ENCODE peak calls at places on chromosomes 6 and 20, in four cellular contexts. O, E, A and S are unnamed samples.

GRCh38 chr6:90388395-90388794 is 91.8 kb upstream of the BACH2 start:
- DNase-seq in E (no peak), O (no peak), A (no peak), S (no peak)

GRCh38 chr6:5665173-5665572 is 341.6 kb downstream of the NRN1 start:
- DNase-seq in A (no peak), O (no peak), E (no peak), S (no peak)

GRCh38 chr6:139129284-139129683 is 5.6 kb upstream of the HECA start:
- DNase-seq in A (no peak), E (no peak), O (no peak), S (peak)

GRCh38 chr6:41836022-41836659 is 48.6 kb downstream of the TOMM6 start:
- DNase-seq in E (no peak), A (no peak), O (no peak), S (peak)

GRCh38 chr6:112877134-112878100 is 530.3 kb downstream of the RFPL4B start:
- DNase-seq in E (no peak), A (no peak), O (no peak), S (peak)

GRCh38 chr6:155881845-155882526 is 426.3 kb upstream of the NOX3 start:
- DNase-seq in O (no peak), E (no peak), A (no peak), S (no peak)

GRCh38 chr6:100504786-100505737 is 40.3 kb upstream of the SIM1 start:
- DNase-seq in A (no peak), E (no peak), O (no peak), S (peak)

GRCh38 chr20:44723391-44723790 is 8.2 kb downstream of the CCN5 start:
- DNase-seq in O (no peak), E (no peak), A (no peak), S (no peak)

GRCh38 chr6:90458353-90459224 is 128.3 kb downstream of the MAP3K7 start:
- DNase-seq in O (no peak), E (no peak), A (no peak), S (no peak)

DNA sequence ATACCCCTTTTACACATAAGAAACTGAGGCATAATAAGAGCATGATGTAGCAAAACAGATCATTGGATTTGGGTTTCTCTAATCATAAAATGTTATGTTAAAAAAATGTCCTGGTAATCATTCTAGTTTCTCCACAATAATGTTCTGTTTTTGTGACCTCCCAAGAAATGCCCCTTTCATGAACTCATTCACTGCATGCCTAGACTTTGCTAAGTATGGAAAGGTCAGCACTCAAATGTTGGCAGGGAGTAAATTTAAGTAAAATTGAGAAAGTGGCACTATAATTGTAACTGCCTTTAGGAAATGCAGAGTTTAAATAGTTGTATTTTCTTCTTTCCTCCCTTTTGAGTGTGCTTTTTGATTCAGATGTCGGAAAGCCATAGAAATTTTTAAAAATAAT is 48.5 kb upstream of the ID4 start:
- DNase-seq in O (no peak), E (no peak), A (no peak), S (no peak)
- TF ChIP-seq CTCF in O (no peak), E (no peak), A (no peak), S (no peak)

DNA sequence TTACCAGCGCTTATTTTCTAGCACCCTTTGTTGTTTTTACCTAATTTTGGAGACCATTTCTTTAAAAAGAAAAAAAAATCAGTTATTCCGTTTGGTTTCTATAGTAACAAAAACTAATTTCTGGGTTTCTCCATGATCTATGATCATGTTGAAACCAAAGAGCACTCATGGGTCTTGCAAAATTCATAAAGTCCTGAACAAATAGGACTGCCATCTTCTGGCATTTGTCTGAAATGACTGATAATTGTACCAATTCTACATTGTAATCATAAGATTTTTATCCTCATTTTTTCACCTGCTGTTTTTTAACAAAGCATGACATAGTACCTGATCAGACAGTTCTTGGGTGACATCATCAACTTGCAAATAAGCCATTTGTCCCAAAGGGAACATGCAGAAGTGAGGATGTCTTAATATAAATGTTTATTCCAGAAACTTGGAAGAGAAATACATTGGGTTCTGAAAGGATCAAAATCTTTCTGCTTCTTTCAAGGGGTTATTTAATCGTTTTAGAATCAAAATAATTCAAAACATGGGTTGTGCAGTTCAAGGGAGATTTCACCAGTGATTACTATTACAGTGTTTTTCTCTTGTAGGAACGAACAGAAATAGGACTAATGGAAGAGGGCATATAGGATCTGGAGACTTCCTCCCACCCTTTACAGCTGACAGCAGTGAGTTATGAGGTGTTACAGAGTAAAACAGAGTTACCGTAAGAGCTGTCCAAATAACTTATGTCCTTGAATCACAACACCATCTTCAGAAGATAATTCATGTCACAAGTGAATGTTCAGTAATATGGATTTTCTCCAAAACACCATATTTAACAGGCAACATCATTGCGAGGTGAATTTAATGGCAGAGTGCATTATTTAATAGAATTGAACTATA is 87.1 kb upstream of the GJE1 start:
- DNase-seq in E (no peak), O (no peak), A (no peak), S (peak)
- TF ChIP-seq CTCF in E (no peak), O (no peak), A (no peak), S (peak)

GRCh38 chr20:32436968-32437367 is 78.8 kb downstream of the ASXL1 start:
- DNase-seq in E (no peak), A (no peak), O (no peak), S (no peak)

GRCh38 chr20:32437391-32438074 is 79.4 kb downstream of the ASXL1 start:
- DNase-seq in E (no peak), A (no peak), O (no peak), S (no peak)

GRCh38 chr20:32440069-32440757 is 82.1 kb downstream of the ASXL1 start:
- DNase-seq in O (no peak), A (no peak), E (peak), S (no peak)

GRCh38 chr20:32439132-32439829 is 81.2 kb downstream of the ASXL1 start:
- DNase-seq in A (no peak), O (no peak), E (no peak), S (peak)

GRCh38 chr20:32438331-32438858 is 80.3 kb downstream of the ASXL1 start:
- DNase-seq in E (no peak), A (no peak), O (no peak), S (no peak)
- TF ChIP-seq CTCF in E (no peak), A (no peak), O (no peak), S (no peak)

GRCh38 chr6:28105286-28105685 is 19.1 kb upstream of the ZSCAN16 start:
- DNase-seq in E (no peak), O (no peak), A (no peak), S (peak)
- TF ChIP-seq CTCF in E (no peak), O (no peak), A (no peak), S (no peak)

DNA sequence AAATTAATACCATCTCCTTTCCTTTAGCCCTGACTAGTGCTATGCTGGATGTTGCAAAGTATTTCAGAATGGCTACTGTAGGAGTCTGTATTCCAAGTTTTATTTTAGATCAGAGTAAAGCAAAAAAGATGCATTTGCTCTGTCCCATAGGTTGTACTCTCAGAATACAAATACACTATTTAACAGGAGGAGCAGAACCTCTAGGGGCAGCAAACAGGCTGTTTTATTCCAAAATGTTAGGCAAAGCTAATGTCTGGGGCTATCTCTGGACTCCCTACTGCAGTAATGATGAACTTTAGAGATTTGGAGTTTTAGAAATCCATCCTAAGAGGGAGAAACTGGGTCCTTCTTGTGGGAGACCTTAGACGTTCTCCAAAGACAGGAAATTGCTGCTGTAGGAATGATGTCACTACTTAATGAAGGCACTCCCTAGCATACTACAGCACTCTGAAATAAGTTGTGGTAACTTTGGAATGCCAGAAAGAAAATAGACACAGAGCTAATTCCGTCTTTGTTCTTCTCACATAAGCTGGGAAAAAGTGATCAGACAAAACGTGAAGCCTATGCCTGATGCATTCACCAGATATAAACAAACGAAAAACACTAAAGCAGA is 392.4 kb upstream of the HS3ST5 start:
- DNase-seq in E (no peak), O (no peak), A (no peak), S (peak)
- TF ChIP-seq CTCF in E (no peak), O (no peak), A (no peak), S (no peak)

GRCh38 chr6:149840345-149841075 is 23.6 kb downstream of the LRP11 start:
- DNase-seq in E (peak), O (peak), A (peak), S (peak)
- TF ChIP-seq CTCF in E (no peak), O (peak), A (peak), S (peak)

GRCh38 chr6:116074732-116075387 is 14.2 kb upstream of the FRK start:
- DNase-seq in O (no peak), E (no peak), A (no peak), S (no peak)

GRCh38 chr6:116078945-116079344 is 18.3 kb upstream of the FRK start:
- DNase-seq in A (no peak), E (no peak), O (no peak), S (no peak)

GRCh38 chr6:116083052-116083451 is 17.6 kb upstream of the NT5DC1 start:
- DNase-seq in O (no peak), E (no peak), A (no peak), S (no peak)

GRCh38 chr6:116073765-116074450 is 13.2 kb upstream of the FRK start:
- DNase-seq in A (no peak), E (no peak), O (no peak), S (peak)

GRCh38 chr6:116078522-116078921 is 17.8 kb upstream of the FRK start:
- DNase-seq in O (no peak), A (no peak), E (no peak), S (no peak)
- TF ChIP-seq CTCF in O (no peak), A (no peak), E (no peak), S (no peak)

GRCh38 chr6:80543598-80544181 is 437.2 kb downstream of the BCKDHB start:
- DNase-seq in A (no peak), E (no peak), O (no peak), S (peak)
- TF ChIP-seq CTCF in A (no peak), E (no peak), O (no peak), S (peak)

GRCh38 chr20:295804-296203 is 1.6 kb upstream of the ZCCHC3 start:
- DNase-seq in E (no peak), O (no peak), A (no peak), S (no peak)

GRCh38 chr20:294602-295001 is 2.8 kb upstream of the ZCCHC3 start:
- DNase-seq in E (no peak), A (no peak), O (no peak), S (no peak)

GRCh38 chr20:298755-299391 is 1.5 kb downstream of the ZCCHC3 start:
- DNase-seq in A (no peak), E (no peak), O (no peak), S (no peak)

GRCh38 chr20:297925-298754 is 770 bp downstream of the ZCCHC3 start:
- DNase-seq in A (peak), O (peak), E (peak), S (peak)

DNA sequence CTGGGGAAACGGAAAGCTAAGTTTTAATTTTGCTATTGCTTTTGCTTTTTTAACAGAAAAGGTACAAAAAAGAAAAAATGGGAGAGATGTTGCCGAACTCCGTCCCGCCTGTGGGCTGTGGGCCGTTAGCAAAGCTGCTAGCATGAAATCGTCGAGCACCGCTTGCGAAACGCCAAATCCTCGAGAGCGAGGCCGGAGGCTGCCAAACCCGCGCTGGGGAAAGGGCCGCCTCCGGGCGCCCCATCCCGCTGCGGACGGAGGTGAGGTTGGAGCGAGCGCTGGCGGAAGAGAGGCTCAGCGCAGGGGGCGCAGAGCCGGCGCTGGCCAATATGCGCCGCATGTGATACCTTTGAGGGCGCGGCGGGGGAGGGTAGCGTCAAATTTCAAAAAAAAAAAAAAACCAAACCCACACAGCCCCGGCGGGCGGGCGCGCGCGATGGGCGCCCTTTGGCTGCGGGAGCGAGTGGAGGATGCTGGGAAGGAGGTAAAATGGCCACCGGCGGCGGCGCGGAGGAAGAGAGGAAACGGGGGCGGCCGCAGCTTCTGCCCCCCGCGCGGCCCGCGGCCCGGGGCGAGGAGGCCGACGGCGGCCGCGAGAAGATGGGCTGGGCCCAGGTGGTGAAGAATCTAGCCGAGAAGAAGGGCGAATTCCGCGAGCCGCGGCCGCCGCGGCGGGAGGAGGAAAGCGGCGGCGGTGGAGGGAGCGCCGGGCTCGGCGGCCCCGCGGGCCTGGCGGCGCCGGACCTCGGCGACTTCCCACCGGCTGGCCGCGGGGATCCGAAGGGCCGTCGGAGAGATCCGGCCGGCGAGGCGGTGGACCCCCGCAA is at the start of gene ZCCHC3:
- DNase-seq in A (peak), O (peak), E (peak), S (peak)
- TF ChIP-seq CTCF in A (no peak), O (peak), E (no peak), S (no peak)

DNA sequence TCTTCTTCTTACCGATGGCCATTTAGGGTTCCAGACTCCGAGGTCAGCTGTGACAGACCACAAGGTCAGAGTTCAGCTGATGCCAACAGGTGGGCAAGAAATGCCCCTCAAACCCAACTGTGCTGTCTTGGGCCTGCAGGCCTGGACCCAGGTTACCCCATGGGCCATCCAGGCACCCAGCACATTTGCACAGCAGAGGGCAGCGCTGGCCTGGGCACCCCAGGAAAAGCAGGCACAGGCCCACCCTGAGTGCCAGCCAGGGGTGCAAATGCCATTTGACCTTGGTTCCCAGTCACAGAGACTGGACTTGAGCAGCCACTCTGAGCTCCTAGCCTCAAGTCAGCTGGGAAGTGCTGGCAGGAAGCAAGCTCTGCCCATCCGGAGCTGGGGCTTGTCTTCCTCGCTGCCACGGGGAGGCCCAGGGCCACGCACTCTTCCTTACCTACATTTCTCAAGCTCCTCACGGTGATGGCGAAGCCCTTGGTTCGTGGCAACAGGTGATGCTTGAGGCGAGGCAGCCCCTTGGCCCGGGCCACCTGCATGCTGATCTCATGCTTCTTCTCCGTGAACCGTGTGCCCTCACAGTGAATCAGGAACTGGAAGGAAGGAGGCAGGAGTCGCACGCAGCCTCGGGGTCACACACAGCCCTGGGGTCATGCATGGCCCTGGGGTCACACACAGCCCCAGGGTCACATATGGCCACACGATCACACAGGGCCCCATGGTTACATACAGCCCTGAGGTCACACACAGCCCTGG is 120.8 kb downstream of the AGPAT4 start:
- DNase-seq in O (no peak), E (no peak), A (no peak), S (peak)
- TF ChIP-seq CTCF in O (peak), E (no peak), A (peak), S (peak)